ENCODE peak calls at places on chromosomes 7 and 10, in seven cellular contexts. One of them, this sample, is unnamed.

GRCh38 chr7:97480700-97481410 is 251.0 kb upstream of the TAC1 start:
- DNase-seq in neuronal stem cell: no peak
- DNase-seq in astrocyte of the cerebellum: no peak
- DNase-seq in Peyer's patch: no peak
- DNase-seq in ovary: no peak
- DNase-seq in heart left ventricle: no peak
- DNase-seq in CD4-positive, alpha-beta memory T cell: no peak
- DNase-seq in this sample: no peak

GRCh38 chr10:126499744-126500143 is 111.5 kb upstream of the ADAM12 start:
- DNase-seq in neuronal stem cell: no peak
- DNase-seq in astrocyte of the cerebellum: no peak
- DNase-seq in Peyer's patch: no peak
- DNase-seq in ovary: no peak
- DNase-seq in heart left ventricle: no peak
- DNase-seq in CD4-positive, alpha-beta memory T cell: no peak
- DNase-seq in this sample: no peak

GRCh38 chr7:48389977-48390376 is 218.7 kb downstream of the ABCA13 start:
- DNase-seq in neuronal stem cell: no peak
- DNase-seq in astrocyte of the cerebellum: peak
- DNase-seq in Peyer's patch: no peak
- DNase-seq in ovary: no peak
- DNase-seq in heart left ventricle: no peak
- DNase-seq in CD4-positive, alpha-beta memory T cell: no peak
- DNase-seq in this sample: no peak

GRCh38 chr7:3300221-3300650 is 816 bp upstream of the SDK1 start:
- DNase-seq in neuronal stem cell: peak
- DNase-seq in astrocyte of the cerebellum: no peak
- DNase-seq in Peyer's patch: no peak
- DNase-seq in ovary: peak
- DNase-seq in heart left ventricle: no peak
- DNase-seq in CD4-positive, alpha-beta memory T cell: no peak
- DNase-seq in this sample: no peak

GRCh38 chr10:15814565-15814964 is 45.7 kb downstream of the MINDY3 start:
- DNase-seq in neuronal stem cell: no peak
- DNase-seq in astrocyte of the cerebellum: no peak
- DNase-seq in Peyer's patch: no peak
- DNase-seq in ovary: no peak
- DNase-seq in heart left ventricle: no peak
- DNase-seq in CD4-positive, alpha-beta memory T cell: no peak
- DNase-seq in this sample: no peak

GRCh38 chr10:26653004-26653403 is 44.5 kb upstream of the PDSS1 start:
- DNase-seq in neuronal stem cell: no peak
- DNase-seq in astrocyte of the cerebellum: no peak
- DNase-seq in Peyer's patch: no peak
- DNase-seq in ovary: no peak
- DNase-seq in heart left ventricle: no peak
- DNase-seq in CD4-positive, alpha-beta memory T cell: no peak
- DNase-seq in this sample: no peak

GRCh38 chr10:114045071-114045737 is 1.5 kb downstream of the ADRB1 start:
- DNase-seq in neuronal stem cell: no peak
- DNase-seq in astrocyte of the cerebellum: no peak
- DNase-seq in Peyer's patch: no peak
- DNase-seq in ovary: no peak
- DNase-seq in heart left ventricle: peak
- DNase-seq in CD4-positive, alpha-beta memory T cell: no peak
- DNase-seq in this sample: peak

GRCh38 chr10:78029294-78030226 is at the start of gene POLR3A:
- DNase-seq in neuronal stem cell: peak
- DNase-seq in astrocyte of the cerebellum: peak
- DNase-seq in Peyer's patch: peak
- DNase-seq in ovary: peak
- DNase-seq in heart left ventricle: peak
- DNase-seq in CD4-positive, alpha-beta memory T cell: peak
- DNase-seq in this sample: peak

GRCh38 chr10:43648083-43648391 is 644 bp downstream of the ZNF32 start:
- DNase-seq in neuronal stem cell: no peak
- DNase-seq in astrocyte of the cerebellum: no peak
- DNase-seq in Peyer's patch: no peak
- DNase-seq in ovary: no peak
- DNase-seq in heart left ventricle: no peak
- DNase-seq in CD4-positive, alpha-beta memory T cell: no peak
- DNase-seq in this sample: no peak
- H3K4me3 ChIP-seq in neuronal stem cell: peak
- H3K4me3 ChIP-seq in astrocyte of the cerebellum: peak
- H3K4me3 ChIP-seq in Peyer's patch: peak
- H3K4me3 ChIP-seq in ovary: peak
- H3K4me3 ChIP-seq in heart left ventricle: peak
- H3K4me3 ChIP-seq in CD4-positive, alpha-beta memory T cell: peak
- H3K4me3 ChIP-seq in this sample: peak

GRCh38 chr10:24240001-24240751 is 31.2 kb downstream of the KIAA1217 start:
- DNase-seq in neuronal stem cell: no peak
- DNase-seq in astrocyte of the cerebellum: no peak
- DNase-seq in Peyer's patch: no peak
- DNase-seq in ovary: no peak
- DNase-seq in heart left ventricle: no peak
- DNase-seq in CD4-positive, alpha-beta memory T cell: no peak
- DNase-seq in this sample: no peak
- H3K4me3 ChIP-seq in neuronal stem cell: no peak
- H3K4me3 ChIP-seq in astrocyte of the cerebellum: no peak
- H3K4me3 ChIP-seq in Peyer's patch: no peak
- H3K4me3 ChIP-seq in ovary: no peak
- H3K4me3 ChIP-seq in heart left ventricle: no peak
- H3K4me3 ChIP-seq in CD4-positive, alpha-beta memory T cell: no peak
- H3K4me3 ChIP-seq in this sample: no peak

DNA sequence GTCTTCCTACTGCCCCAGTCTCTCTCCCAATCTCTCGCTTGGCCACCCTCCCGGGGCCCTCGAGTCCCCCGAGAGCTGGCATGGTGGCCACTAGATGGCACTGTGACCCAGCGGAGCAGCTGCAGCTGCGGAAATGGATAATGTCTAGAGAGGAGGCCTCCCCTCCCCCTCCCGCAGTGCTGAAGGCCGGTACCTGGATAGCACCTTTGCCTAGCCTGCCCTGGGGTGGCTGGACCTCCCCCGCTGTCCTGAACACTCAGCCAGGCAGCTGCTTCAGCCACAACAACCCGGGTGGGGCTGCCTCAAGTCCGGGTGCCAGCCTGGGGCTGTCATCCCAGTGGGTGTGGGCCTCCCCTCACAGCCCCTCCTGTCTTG is 65.2 kb downstream of the GOLGA7B start:
- DNase-seq in neuronal stem cell: peak
- DNase-seq in astrocyte of the cerebellum: no peak
- DNase-seq in Peyer's patch: peak
- DNase-seq in ovary: peak
- DNase-seq in heart left ventricle: peak
- DNase-seq in CD4-positive, alpha-beta memory T cell: peak
- DNase-seq in this sample: peak
- H3K4me3 ChIP-seq in neuronal stem cell: no peak
- H3K4me3 ChIP-seq in astrocyte of the cerebellum: no peak
- H3K4me3 ChIP-seq in Peyer's patch: no peak
- H3K4me3 ChIP-seq in ovary: no peak
- H3K4me3 ChIP-seq in heart left ventricle: no peak
- H3K4me3 ChIP-seq in CD4-positive, alpha-beta memory T cell: no peak
- H3K4me3 ChIP-seq in this sample: no peak

GRCh38 chr10:76432274-76433012 is 1001.0 kb downstream of the LRMDA start:
- DNase-seq in neuronal stem cell: no peak
- DNase-seq in astrocyte of the cerebellum: peak
- DNase-seq in Peyer's patch: no peak
- DNase-seq in ovary: no peak
- DNase-seq in heart left ventricle: peak
- DNase-seq in CD4-positive, alpha-beta memory T cell: no peak
- DNase-seq in this sample: no peak
- H3K4me3 ChIP-seq in neuronal stem cell: no peak
- H3K4me3 ChIP-seq in astrocyte of the cerebellum: no peak
- H3K4me3 ChIP-seq in Peyer's patch: no peak
- H3K4me3 ChIP-seq in ovary: no peak
- H3K4me3 ChIP-seq in heart left ventricle: no peak
- H3K4me3 ChIP-seq in CD4-positive, alpha-beta memory T cell: no peak
- H3K4me3 ChIP-seq in this sample: no peak